ENCODE peak calls at places on chromosomes 16 and 17, in seven cellular contexts. One of them, this sample, is unnamed.

GRCh38 chr16:21959050-21959449 is 5.9 kb downstream of the UQCRC2 start:
- DNase-seq in lung microvascular endothelial cell: no peak
- DNase-seq in T1000: no peak
- DNase-seq in neural crest cell: no peak
- DNase-seq in left ventricle myocardium superior: no peak
- DNase-seq in HT1080: no peak
- DNase-seq in amniotic stem cell: no peak
- DNase-seq in this sample: no peak

GRCh38 chr16:65624696-65625095 is 502.8 kb upstream of the CDH11 start:
- DNase-seq in neural crest cell: no peak
- DNase-seq in left ventricle myocardium superior: no peak
- DNase-seq in lung microvascular endothelial cell: no peak
- DNase-seq in T1000: no peak
- DNase-seq in amniotic stem cell: no peak
- DNase-seq in HT1080: no peak
- DNase-seq in this sample: no peak

GRCh38 chr17:31674305-31674704 is 184.7 kb downstream of the COPRS start:
- DNase-seq in neural crest cell: no peak
- DNase-seq in T1000: peak
- DNase-seq in amniotic stem cell: no peak
- DNase-seq in left ventricle myocardium superior: no peak
- DNase-seq in lung microvascular endothelial cell: no peak
- DNase-seq in HT1080: peak
- DNase-seq in this sample: no peak

GRCh38 chr16:86570542-86571196 is 4.0 kb downstream of the FOXC2 start:
- DNase-seq in neural crest cell: no peak
- DNase-seq in amniotic stem cell: no peak
- DNase-seq in lung microvascular endothelial cell: no peak
- DNase-seq in left ventricle myocardium superior: no peak
- DNase-seq in HT1080: peak
- DNase-seq in T1000: no peak
- DNase-seq in this sample: no peak

GRCh38 chr16:10754941-10755340 is 11.3 kb downstream of the NUBP1 start:
- DNase-seq in left ventricle myocardium superior: no peak
- DNase-seq in neural crest cell: no peak
- DNase-seq in amniotic stem cell: no peak
- DNase-seq in HT1080: peak
- DNase-seq in T1000: no peak
- DNase-seq in lung microvascular endothelial cell: peak
- DNase-seq in this sample: peak

GRCh38 chr16:89071686-89072182 is 21.9 kb upstream of the ACSF3 start:
- DNase-seq in T1000: no peak
- DNase-seq in neural crest cell: no peak
- DNase-seq in lung microvascular endothelial cell: no peak
- DNase-seq in left ventricle myocardium superior: no peak
- DNase-seq in HT1080: no peak
- DNase-seq in amniotic stem cell: no peak
- DNase-seq in this sample: no peak

GRCh38 chr16:85029413-85029794 is 1.8 kb downstream of the KIAA0513 start:
- DNase-seq in T1000: peak
- DNase-seq in neural crest cell: no peak
- DNase-seq in left ventricle myocardium superior: no peak
- DNase-seq in lung microvascular endothelial cell: no peak
- DNase-seq in amniotic stem cell: peak
- DNase-seq in HT1080: peak
- DNase-seq in this sample: peak

GRCh38 chr17:49910094-49910857 is 58.7 kb upstream of the DLX4 start:
- DNase-seq in lung microvascular endothelial cell: no peak
- DNase-seq in left ventricle myocardium superior: no peak
- DNase-seq in T1000: no peak
- DNase-seq in amniotic stem cell: no peak
- DNase-seq in HT1080: peak
- DNase-seq in neural crest cell: no peak
- DNase-seq in this sample: peak

GRCh38 chr16:19269098-19269497 is 16.4 kb upstream of the CLEC19A start:
- DNase-seq in left ventricle myocardium superior: no peak
- DNase-seq in lung microvascular endothelial cell: no peak
- DNase-seq in neural crest cell: no peak
- DNase-seq in HT1080: no peak
- DNase-seq in amniotic stem cell: no peak
- DNase-seq in T1000: no peak
- DNase-seq in this sample: no peak

GRCh38 chr16:64773184-64773583 is 348.7 kb downstream of the CDH11 start:
- DNase-seq in neural crest cell: no peak
- DNase-seq in HT1080: no peak
- DNase-seq in lung microvascular endothelial cell: no peak
- DNase-seq in left ventricle myocardium superior: no peak
- DNase-seq in T1000: no peak
- DNase-seq in amniotic stem cell: no peak
- DNase-seq in this sample: no peak

GRCh38 chr16:878886-879285 is 78.4 kb upstream of the GNG13 start:
- DNase-seq in HT1080: no peak
- DNase-seq in lung microvascular endothelial cell: no peak
- DNase-seq in T1000: no peak
- DNase-seq in amniotic stem cell: no peak
- DNase-seq in neural crest cell: no peak
- DNase-seq in left ventricle myocardium superior: no peak
- DNase-seq in this sample: no peak

GRCh38 chr17:77696151-77696719 is 262.3 kb upstream of the TNRC6C start:
- DNase-seq in HT1080: no peak
- DNase-seq in neural crest cell: peak
- DNase-seq in lung microvascular endothelial cell: no peak
- DNase-seq in T1000: no peak
- DNase-seq in left ventricle myocardium superior: no peak
- DNase-seq in amniotic stem cell: no peak
- DNase-seq in this sample: no peak

This sample was measured in RKO.